ENCODE peak calls at places on chromosomes 2 and 18, in six cellular contexts. One of them, this sample, is unnamed.

GRCh38 chr2:136238214-136238551 is 120.2 kb upstream of the CXCR4 start:
- DNase-seq in coronary artery: no peak
- DNase-seq in AG04450: no peak
- DNase-seq in fibroblast of the aortic adventitia: peak; percentile 76
- DNase-seq in tibial nerve: no peak
- DNase-seq in CD4-positive, alpha-beta T cell: no peak
- DNase-seq in this sample: peak; percentile 86

GRCh38 chr2:84885111-84885510 is 4.2 kb upstream of the TRABD2A start:
- DNase-seq in coronary artery: no peak
- DNase-seq in AG04450: no peak
- DNase-seq in fibroblast of the aortic adventitia: no peak
- DNase-seq in tibial nerve: no peak
- DNase-seq in CD4-positive, alpha-beta T cell: no peak
- DNase-seq in this sample: no peak

GRCh38 chr2:39481611-39482010 is 44.5 kb upstream of the MAP4K3 start:
- DNase-seq in coronary artery: no peak
- DNase-seq in AG04450: no peak
- DNase-seq in fibroblast of the aortic adventitia: peak; percentile 58
- DNase-seq in tibial nerve: no peak
- DNase-seq in CD4-positive, alpha-beta T cell: no peak
- DNase-seq in this sample: no peak

GRCh38 chr2:230795856-230796255 is 68.9 kb upstream of the ITM2C start:
- DNase-seq in coronary artery: no peak
- DNase-seq in AG04450: no peak
- DNase-seq in fibroblast of the aortic adventitia: peak; percentile 80
- DNase-seq in tibial nerve: peak; percentile 66
- DNase-seq in CD4-positive, alpha-beta T cell: no peak
- DNase-seq in this sample: no peak

GRCh38 chr2:216858312-216858711 is 1.6 kb downstream of the TNP1 start:
- DNase-seq in coronary artery: no peak
- DNase-seq in AG04450: no peak
- DNase-seq in fibroblast of the aortic adventitia: no peak
- DNase-seq in tibial nerve: no peak
- DNase-seq in CD4-positive, alpha-beta T cell: no peak
- DNase-seq in this sample: no peak

GRCh38 chr18:51621103-51621969 is 423.9 kb upstream of the MEX3C start:
- DNase-seq in coronary artery: no peak
- DNase-seq in AG04450: no peak
- DNase-seq in fibroblast of the aortic adventitia: peak; percentile 63
- DNase-seq in tibial nerve: peak; percentile 62
- DNase-seq in CD4-positive, alpha-beta T cell: no peak
- DNase-seq in this sample: no peak

GRCh38 chr2:42495611-42496010 is 1.8 kb upstream of the KCNG3 start:
- DNase-seq in coronary artery: no peak
- DNase-seq in AG04450: no peak
- DNase-seq in fibroblast of the aortic adventitia: no peak
- DNase-seq in tibial nerve: no peak
- DNase-seq in CD4-positive, alpha-beta T cell: no peak
- DNase-seq in this sample: no peak

GRCh38 chr18:5851998-5852397 is 43.3 kb downstream of the TMEM200C start:
- DNase-seq in coronary artery: no peak
- DNase-seq in AG04450: no peak
- DNase-seq in fibroblast of the aortic adventitia: no peak
- DNase-seq in tibial nerve: no peak
- DNase-seq in CD4-positive, alpha-beta T cell: no peak
- DNase-seq in this sample: no peak

GRCh38 chr2:65186872-65187851 is 40.5 kb upstream of the ACTR2 start:
- DNase-seq in coronary artery: peak; percentile 84
- DNase-seq in AG04450: peak; percentile 56
- DNase-seq in fibroblast of the aortic adventitia: peak; percentile 84
- DNase-seq in tibial nerve: peak; percentile 79
- DNase-seq in CD4-positive, alpha-beta T cell: peak; percentile 58
- DNase-seq in this sample: peak; percentile 74

DNA sequence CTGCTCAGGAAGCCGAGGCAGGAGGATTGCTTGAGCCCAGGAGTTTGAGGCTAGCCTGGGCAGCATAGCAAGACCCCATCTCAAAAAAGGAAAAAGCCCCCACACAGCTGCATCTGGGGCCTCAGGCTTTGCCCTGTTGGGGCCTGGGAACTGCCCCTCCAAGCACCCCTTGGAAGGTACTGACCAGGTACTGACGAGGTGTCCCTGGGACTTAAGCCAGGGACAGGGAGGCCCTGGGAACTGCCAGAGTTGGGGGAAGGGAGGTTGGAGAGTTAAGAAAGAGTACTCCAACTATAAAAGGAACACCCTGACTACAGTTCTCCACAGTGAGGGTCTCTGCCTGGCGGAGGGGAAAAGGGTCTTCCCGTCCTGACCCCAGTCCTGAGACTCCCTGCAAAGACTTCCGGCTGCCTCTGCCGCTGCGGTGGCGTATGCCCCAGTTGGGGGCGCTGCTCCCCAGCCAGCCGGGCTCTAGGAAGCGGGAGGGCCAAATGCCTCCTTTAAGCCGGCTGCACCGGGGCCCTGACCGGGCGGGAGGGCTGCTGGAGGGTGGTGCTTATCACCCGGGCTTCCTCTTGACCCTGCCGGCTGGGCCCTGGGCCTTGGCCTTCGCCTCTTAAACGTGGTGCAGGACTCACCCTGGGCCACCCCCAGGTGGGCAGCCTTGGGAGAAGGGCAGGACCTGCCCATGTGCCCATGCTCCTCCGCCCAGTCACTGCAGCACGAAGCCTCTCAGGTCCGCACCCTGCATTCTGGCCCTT is 12.8 kb downstream of the SLC30A3 start:
- DNase-seq in coronary artery: no peak
- DNase-seq in AG04450: no peak
- DNase-seq in fibroblast of the aortic adventitia: peak; percentile 27
- DNase-seq in tibial nerve: no peak
- DNase-seq in CD4-positive, alpha-beta T cell: peak; percentile 45
- DNase-seq in this sample: no peak
- TF ChIP-seq CTCF in coronary artery: peak; percentile 32
- TF ChIP-seq CTCF in AG04450: peak; percentile 79
- TF ChIP-seq CTCF in fibroblast of the aortic adventitia: peak; percentile 69
- TF ChIP-seq CTCF in tibial nerve: peak; percentile 48
- TF ChIP-seq CTCF in CD4-positive, alpha-beta T cell: peak; percentile 46
- TF ChIP-seq CTCF in this sample: peak; percentile 69

GRCh38 chr2:168612719-168613118 is 156.6 kb downstream of the CERS6 start:
- DNase-seq in coronary artery: no peak
- DNase-seq in AG04450: no peak
- DNase-seq in fibroblast of the aortic adventitia: no peak
- DNase-seq in tibial nerve: no peak
- DNase-seq in CD4-positive, alpha-beta T cell: no peak
- DNase-seq in this sample: no peak

GRCh38 chr2:168613510-168613909 is 157.4 kb downstream of the CERS6 start:
- DNase-seq in coronary artery: no peak
- DNase-seq in AG04450: no peak
- DNase-seq in fibroblast of the aortic adventitia: no peak
- DNase-seq in tibial nerve: no peak
- DNase-seq in CD4-positive, alpha-beta T cell: no peak
- DNase-seq in this sample: no peak

GRCh38 chr2:168611896-168612650 is 156.0 kb downstream of the CERS6 start:
- DNase-seq in coronary artery: no peak
- DNase-seq in AG04450: no peak
- DNase-seq in fibroblast of the aortic adventitia: no peak
- DNase-seq in tibial nerve: no peak
- DNase-seq in CD4-positive, alpha-beta T cell: no peak
- DNase-seq in this sample: no peak

GRCh38 chr2:168611091-168611490 is 155.0 kb downstream of the CERS6 start:
- DNase-seq in coronary artery: no peak
- DNase-seq in AG04450: no peak
- DNase-seq in fibroblast of the aortic adventitia: peak; percentile 66
- DNase-seq in tibial nerve: no peak
- DNase-seq in CD4-positive, alpha-beta T cell: no peak
- DNase-seq in this sample: no peak

DNA sequence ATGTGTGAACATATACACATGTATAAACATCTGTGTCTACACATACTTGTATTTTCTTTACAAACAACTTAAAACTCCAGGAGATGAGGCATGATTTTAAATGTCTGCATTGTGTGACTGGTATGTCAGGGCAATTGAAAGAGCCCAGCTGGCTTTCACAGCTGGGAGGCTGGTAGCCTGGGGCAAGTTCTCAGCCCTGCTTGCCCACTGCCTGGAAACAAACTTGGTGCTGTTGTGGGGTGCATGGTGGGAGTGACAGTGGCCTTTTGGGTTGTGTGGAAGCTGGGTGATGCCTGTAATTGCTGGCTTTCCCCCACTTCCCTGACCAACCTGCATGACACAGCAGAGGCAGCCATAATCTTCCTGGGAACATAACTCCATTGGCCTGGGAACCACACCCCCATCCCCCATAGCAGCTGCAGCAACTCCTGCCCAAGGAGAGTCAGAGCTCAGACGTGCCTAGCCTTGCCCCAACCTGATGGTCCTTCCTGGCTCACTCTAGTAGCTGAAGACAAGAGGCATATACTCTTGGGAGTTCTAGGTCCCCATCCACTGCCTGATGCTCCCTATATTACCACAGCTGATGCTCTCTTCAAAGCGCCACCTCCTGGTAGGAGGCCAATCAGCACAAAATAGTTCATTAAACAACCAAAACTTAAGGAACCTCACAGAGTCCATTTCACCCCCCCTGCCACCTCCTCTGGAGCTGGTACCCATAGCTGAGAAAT is 158.4 kb downstream of the CERS6 start:
- DNase-seq in coronary artery: no peak
- DNase-seq in AG04450: no peak
- DNase-seq in fibroblast of the aortic adventitia: no peak
- DNase-seq in tibial nerve: no peak
- DNase-seq in CD4-positive, alpha-beta T cell: no peak
- DNase-seq in this sample: no peak
- TF ChIP-seq CTCF in coronary artery: no peak
- TF ChIP-seq CTCF in AG04450: peak; percentile 13
- TF ChIP-seq CTCF in fibroblast of the aortic adventitia: peak; percentile 11
- TF ChIP-seq CTCF in tibial nerve: no peak
- TF ChIP-seq CTCF in CD4-positive, alpha-beta T cell: no peak
- TF ChIP-seq CTCF in this sample: no peak

GRCh38 chr2:126359494-126359893 is 296.5 kb upstream of the GYPC start:
- DNase-seq in coronary artery: no peak
- DNase-seq in AG04450: no peak
- DNase-seq in fibroblast of the aortic adventitia: peak; percentile 21
- DNase-seq in tibial nerve: peak; percentile 10
- DNase-seq in CD4-positive, alpha-beta T cell: no peak
- DNase-seq in this sample: no peak
- TF ChIP-seq CTCF in coronary artery: no peak
- TF ChIP-seq CTCF in AG04450: no peak
- TF ChIP-seq CTCF in fibroblast of the aortic adventitia: peak; percentile 32
- TF ChIP-seq CTCF in tibial nerve: no peak
- TF ChIP-seq CTCF in CD4-positive, alpha-beta T cell: peak; percentile 10
- TF ChIP-seq CTCF in this sample: no peak

DNA sequence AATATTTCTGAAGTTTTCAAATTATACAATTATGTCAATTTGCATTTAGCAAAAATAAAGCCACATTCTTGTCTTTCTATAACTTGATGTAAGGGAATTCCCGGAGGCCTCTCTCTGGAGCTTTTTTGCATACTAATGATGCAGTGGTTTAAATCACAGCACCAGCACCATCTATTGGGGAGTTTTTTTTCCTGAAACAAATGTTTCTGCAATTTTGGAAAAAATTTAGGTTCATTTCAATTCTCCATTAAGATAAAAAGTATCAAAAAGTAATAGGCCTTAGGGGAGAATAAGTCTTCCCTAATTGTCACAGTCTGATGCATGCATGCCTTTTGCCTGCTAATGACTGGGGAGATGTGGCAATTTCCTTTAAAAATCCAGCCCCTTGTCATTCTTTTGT is 13.5 kb downstream of the CBLN2 start:
- DNase-seq in coronary artery: no peak
- DNase-seq in AG04450: no peak
- DNase-seq in fibroblast of the aortic adventitia: no peak
- DNase-seq in tibial nerve: no peak
- DNase-seq in CD4-positive, alpha-beta T cell: no peak
- DNase-seq in this sample: no peak
- TF ChIP-seq CTCF in coronary artery: no peak
- TF ChIP-seq CTCF in AG04450: peak; percentile 10
- TF ChIP-seq CTCF in fibroblast of the aortic adventitia: no peak
- TF ChIP-seq CTCF in tibial nerve: no peak
- TF ChIP-seq CTCF in CD4-positive, alpha-beta T cell: no peak
- TF ChIP-seq CTCF in this sample: no peak

GRCh38 chr2:94982661-94983060 is 42.8 kb upstream of the MAL start:
- DNase-seq in coronary artery: no peak
- DNase-seq in AG04450: no peak
- DNase-seq in fibroblast of the aortic adventitia: no peak
- DNase-seq in tibial nerve: no peak
- DNase-seq in CD4-positive, alpha-beta T cell: no peak
- DNase-seq in this sample: no peak

GRCh38 chr2:94987074-94988020 is 38.2 kb upstream of the MAL start:
- DNase-seq in coronary artery: no peak
- DNase-seq in AG04450: no peak
- DNase-seq in fibroblast of the aortic adventitia: no peak
- DNase-seq in tibial nerve: no peak
- DNase-seq in CD4-positive, alpha-beta T cell: no peak
- DNase-seq in this sample: no peak

GRCh38 chr2:94986392-94986963 is 39.0 kb upstream of the MAL start:
- DNase-seq in coronary artery: no peak
- DNase-seq in AG04450: peak; percentile 38
- DNase-seq in fibroblast of the aortic adventitia: peak; percentile 74
- DNase-seq in tibial nerve: peak; percentile 43
- DNase-seq in CD4-positive, alpha-beta T cell: peak; percentile 6
- DNase-seq in this sample: no peak

GRCh38 chr2:94984964-94985575 is 40.4 kb upstream of the MAL start:
- DNase-seq in coronary artery: no peak
- DNase-seq in AG04450: no peak
- DNase-seq in fibroblast of the aortic adventitia: no peak
- DNase-seq in tibial nerve: no peak
- DNase-seq in CD4-positive, alpha-beta T cell: no peak
- DNase-seq in this sample: no peak

GRCh38 chr2:94985636-94986035 is 39.9 kb upstream of the MAL start:
- DNase-seq in coronary artery: no peak
- DNase-seq in AG04450: no peak
- DNase-seq in fibroblast of the aortic adventitia: no peak
- DNase-seq in tibial nerve: no peak
- DNase-seq in CD4-positive, alpha-beta T cell: no peak
- DNase-seq in this sample: no peak
- TF ChIP-seq CTCF in coronary artery: no peak
- TF ChIP-seq CTCF in AG04450: no peak
- TF ChIP-seq CTCF in fibroblast of the aortic adventitia: no peak
- TF ChIP-seq CTCF in tibial nerve: no peak
- TF ChIP-seq CTCF in CD4-positive, alpha-beta T cell: no peak
- TF ChIP-seq CTCF in this sample: no peak

This sample was measured in CD14-positive monocyte.